ENCODE peak calls at places on chromosomes 6 and 20, in six cellular contexts. W is neural progenitor cell; B is fibroblast of lung; K is adipocyte; G is effector memory CD4-positive, alpha-beta T cell; N is adrenal gland. O is an unnamed sample. For H3K4me1 and H3K27me3, the result is how much of the 10 kb centered on the place peaks cover.

GRCh38 chr6:102438181-102438580 is 1044.7 kb downstream of the GRIK2 start:
- DNase-seq in W (no peak), B (no peak), K (no peak), G (no peak), N (no peak), O (no peak)

GRCh38 chr6:34990971-34991560 is 102.0 kb downstream of the ANKS1A start:
- DNase-seq in W (no peak), B (peak), K (peak), G (no peak), N (no peak), O (no peak)

GRCh38 chr6:93416575-93417420 is 2.6 kb downstream of the EPHA7 start:
- DNase-seq in W (peak), B (peak), K (no peak), G (no peak), N (no peak), O (peak)

GRCh38 chr20:37773260-37773825 is 79.5 kb downstream of the CTNNBL1 start:
- DNase-seq in W (no peak), B (no peak), K (peak), G (no peak), N (no peak), O (no peak)

GRCh38 chr20:10558635-10559187 is 115.1 kb downstream of the JAG1 start:
- DNase-seq in W (no peak), B (peak), K (peak), G (no peak), N (no peak), O (no peak)

GRCh38 chr6:31094389-31094881 is 17.9 kb downstream of the C6orf15 start:
- DNase-seq in W (no peak), B (no peak), K (no peak), G (no peak), N (no peak), O (no peak)

GRCh38 chr20:34979366-34980153 is 23.9 kb downstream of the MYH7B start:
- DNase-seq in W (peak), B (no peak), K (no peak), G (no peak), N (no peak), O (peak)

GRCh38 chr6:132382630-132383175 is 18.6 kb downstream of the MOXD1 start:
- DNase-seq in W (no peak), B (no peak), K (no peak), G (no peak), N (no peak), O (no peak)

GRCh38 chr20:1626528-1627192 is 6.9 kb upstream of the SIRPB1 start:
- DNase-seq in W (no peak), B (no peak), K (no peak), G (no peak), N (no peak), O (no peak)

GRCh38 chr6:43575105-43575771 is 600 bp downstream of the XPO5 start:
- DNase-seq in W (peak), B (peak), K (peak), G (no peak), N (peak), O (peak)

GRCh38 chr20:58622671-58623578 is 28.2 kb upstream of the STX16 start:
- DNase-seq in W (no peak), B (peak), K (no peak), G (no peak), N (peak), O (no peak)

GRCh38 chr6:135053433-135053832 is 1.2 kb downstream of the HBS1L start:
- DNase-seq in W (no peak), B (no peak), K (no peak), G (no peak), N (no peak), O (no peak)
- H3K4me3 ChIP-seq in W (peak), B (peak), K (peak), G (peak), N (no peak), O (peak)

DNA sequence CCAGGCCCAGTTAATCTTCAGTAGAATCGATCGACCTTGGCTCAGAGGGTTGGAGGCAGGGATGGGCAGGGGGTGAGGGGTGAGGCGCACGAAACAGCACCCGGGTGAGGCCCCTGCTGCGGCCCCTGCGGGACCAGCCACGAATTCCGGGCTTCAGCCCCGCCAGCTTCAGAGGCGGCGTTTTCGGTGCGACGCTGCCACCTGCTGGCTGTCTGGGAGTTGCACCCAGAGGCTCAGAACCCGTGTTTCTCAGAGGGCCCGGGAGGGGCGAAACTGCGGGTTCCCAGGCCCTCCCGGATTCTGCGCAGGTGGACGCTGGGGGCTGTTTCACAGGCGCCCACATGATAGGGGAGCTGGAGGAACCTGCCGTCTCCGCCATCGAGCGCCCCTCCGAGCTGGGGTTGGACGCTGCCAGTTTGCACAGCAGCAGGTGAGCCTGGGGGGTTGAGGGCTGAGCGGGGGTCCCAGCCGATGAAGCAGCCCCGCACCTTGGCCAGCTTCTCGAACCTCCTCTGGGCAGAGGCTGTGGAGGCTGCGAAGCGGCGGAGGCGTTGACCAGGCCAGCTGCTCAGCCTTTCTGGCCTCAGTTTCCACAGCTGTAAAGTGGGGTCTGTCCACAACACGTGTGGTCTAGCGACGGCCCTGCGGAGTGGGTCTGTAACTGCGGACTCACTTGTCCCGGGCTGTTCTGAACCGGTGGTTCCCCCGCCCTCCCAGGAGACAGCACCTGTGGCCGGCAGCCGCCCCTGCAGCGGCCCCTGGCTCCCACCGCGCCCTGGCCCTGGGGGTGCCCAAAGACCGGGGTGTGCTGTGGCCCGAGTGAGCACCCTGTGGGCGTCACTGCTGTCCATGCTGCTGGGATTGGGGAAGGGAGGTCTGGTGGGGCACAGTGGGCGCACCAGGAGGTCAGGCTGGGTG is 2.5 kb upstream of the BHLHE23 start:
- DNase-seq in W (peak), B (peak), K (peak), G (peak), N (peak), O (peak)
- H3K4me1 ChIP-seq in W (under half), B (under half), K (under half), G (half or more), N (under half), O (under half)

DNA sequence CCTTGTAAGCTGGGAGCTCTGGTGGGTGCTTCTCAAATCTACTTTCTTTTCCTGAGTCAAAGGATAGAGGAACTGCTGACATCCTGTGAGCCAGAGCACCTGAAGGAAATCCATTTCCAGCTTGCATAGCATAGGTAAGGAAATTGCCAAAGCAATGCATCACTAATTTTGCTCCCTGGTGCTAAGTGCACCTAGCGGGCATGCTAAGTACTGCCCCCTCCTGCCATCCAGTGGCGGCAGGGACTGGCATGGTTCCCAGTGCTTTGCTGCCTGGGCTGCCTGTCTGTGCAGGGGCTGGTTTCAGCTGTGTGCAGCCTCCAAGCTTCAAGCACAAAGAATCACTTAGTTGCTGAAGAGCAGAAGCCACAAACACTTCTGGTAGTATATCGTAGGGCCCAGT is 63.9 kb downstream of the FARS2 start:
- DNase-seq in W (no peak), B (no peak), K (no peak), G (no peak), N (no peak), O (no peak)
- H3K27me3 ChIP-seq in W (under half), B (under half), K (under half), G (under half), N (under half), O (under half)

GRCh38 chr6:107729098-107729497 is 95.0 kb downstream of the SCML4 start:
- DNase-seq in W (no peak), B (no peak), K (no peak), G (no peak), N (no peak), O (no peak)

GRCh38 chr6:107730106-107730505 is 94.0 kb downstream of the SCML4 start:
- DNase-seq in W (peak), B (no peak), K (no peak), G (peak), N (no peak), O (no peak)

GRCh38 chr6:107731422-107732319 is 92.4 kb downstream of the SCML4 start:
- DNase-seq in W (no peak), B (no peak), K (no peak), G (no peak), N (no peak), O (no peak)

GRCh38 chr6:107732461-107732860 is 91.7 kb downstream of the SCML4 start:
- DNase-seq in W (no peak), B (no peak), K (no peak), G (no peak), N (no peak), O (no peak)

GRCh38 chr6:107730683-107731314 is 93.3 kb downstream of the SCML4 start:
- DNase-seq in W (no peak), B (no peak), K (no peak), G (no peak), N (no peak), O (no peak)
- H3K4me3 ChIP-seq in W (no peak), B (no peak), K (no peak), G (peak), N (no peak), O (no peak)

DNA sequence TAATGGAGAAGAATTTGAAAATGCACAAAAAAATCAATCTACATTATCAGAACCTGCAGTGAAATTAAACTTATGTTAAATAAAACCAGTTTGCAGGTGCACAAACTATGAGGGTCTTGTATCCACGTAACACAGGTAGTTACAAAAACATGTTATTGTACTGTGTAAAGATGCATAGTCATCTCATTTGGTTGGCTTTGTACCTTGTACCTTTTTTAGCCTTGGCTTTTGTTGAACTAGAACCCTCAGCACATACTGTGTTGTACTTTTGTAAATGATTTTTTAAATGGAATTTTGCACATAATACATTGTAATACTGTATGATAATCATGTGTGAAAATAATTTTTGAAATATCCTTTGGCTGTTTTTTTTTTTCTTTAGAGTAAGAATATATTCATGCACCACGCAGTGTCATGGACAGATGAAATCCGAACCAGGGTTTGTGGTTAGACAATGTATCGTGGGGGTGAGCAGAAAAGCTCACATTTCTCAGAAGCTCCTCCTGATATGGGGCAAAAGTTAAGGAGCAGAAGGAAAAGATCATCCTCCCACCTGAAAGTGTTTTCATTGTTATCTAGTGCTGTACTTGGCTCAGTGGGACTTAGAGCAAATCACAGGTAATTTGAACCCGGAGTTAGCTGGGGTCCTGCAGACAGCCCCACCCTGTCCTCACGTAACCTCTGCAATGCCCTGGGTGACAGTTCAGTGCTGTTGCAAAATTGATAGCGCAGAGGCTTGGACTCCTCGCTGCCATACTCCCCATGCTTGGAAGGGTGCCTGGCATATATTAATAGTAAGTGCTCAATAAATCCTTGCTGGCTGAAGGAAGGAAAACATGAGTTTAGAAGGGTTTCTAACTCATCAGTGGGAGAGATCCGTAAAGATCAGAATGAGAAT is 14.8 kb upstream of the NAA20 start:
- DNase-seq in W (no peak), B (no peak), K (no peak), G (no peak), N (no peak), O (no peak)
- H3K4me1 ChIP-seq in W (under half), B (under half), K (under half), G (under half), N (under half), O (under half)